ENCODE peak calls at places on chromosomes 2 and 18, in eight cellular contexts. J is brain microvascular endothelial cell, V is A549, R is MM.1S, Q is neural crest cell, N is thyroid gland, Y is left lung, G is lower leg skin. S is an unnamed sample.

GRCh38 chr2:74696758-74697327 is 42.8 kb downstream of the SEMA4F start:
- DNase-seq in J (no peak), V (no peak), R (no peak), Q (no peak), N (no peak), Y (no peak), G (no peak), S (no peak)

GRCh38 chr2:12270876-12271588 is 445.7 kb upstream of the TRIB2 start:
- DNase-seq in J (no peak), V (no peak), R (no peak), Q (no peak), N (no peak), Y (no peak), G (no peak), S (no peak)

GRCh38 chr2:242052421-242052820 is 182.9 kb downstream of the RTP5 start:
- DNase-seq in J (no peak), V (no peak), R (no peak), Q (no peak), N (no peak), Y (no peak), G (peak), S (no peak)

GRCh38 chr18:70332694-70333093 is 43.8 kb downstream of the SOCS6 start:
- DNase-seq in J (no peak), V (no peak), R (no peak), Q (no peak), N (no peak), Y (no peak), G (no peak), S (no peak)

GRCh38 chr2:85017436-85018048 is 46.6 kb downstream of the KCMF1 start:
- DNase-seq in J (no peak), V (no peak), R (no peak), Q (no peak), N (no peak), Y (no peak), G (no peak), S (no peak)

GRCh38 chr2:218166791-218167190 is at the start of gene CXCR1:
- DNase-seq in J (no peak), V (no peak), R (peak), Q (no peak), N (no peak), Y (no peak), G (no peak), S (no peak)

GRCh38 chr2:239692348-239692747 is 291.5 kb upstream of the HDAC4 start:
- DNase-seq in J (no peak), V (no peak), R (no peak), Q (no peak), N (no peak), Y (no peak), G (peak), S (no peak)

GRCh38 chr2:231800493-231801091 is 14.3 kb downstream of the COPS7B start:
- DNase-seq in J (peak), V (peak), R (peak), Q (peak), N (peak), Y (no peak), G (no peak), S (peak)

GRCh38 chr2:236352761-236353593 is 88.8 kb upstream of the ASB18 start:
- DNase-seq in J (peak), V (peak), R (peak), Q (no peak), N (peak), Y (no peak), G (peak), S (peak)

GRCh38 chr2:95315801-95316411 is 18.8 kb downstream of the KCNIP3 start:
- DNase-seq in J (peak), V (no peak), R (no peak), Q (no peak), N (no peak), Y (peak), G (no peak), S (no peak)

GRCh38 chr2:36277146-36277808 is 78.3 kb upstream of the CRIM1 start:
- DNase-seq in J (peak), V (no peak), R (no peak), Q (no peak), N (no peak), Y (no peak), G (no peak), S (no peak)

GRCh38 chr2:164570475-164570874 is 50.8 kb downstream of the GRB14 start:
- DNase-seq in J (no peak), V (no peak), R (no peak), Q (no peak), N (no peak), Y (no peak), G (no peak), S (no peak)

GRCh38 chr2:164569334-164569733 is 51.9 kb downstream of the GRB14 start:
- DNase-seq in J (no peak), V (no peak), R (no peak), Q (no peak), N (peak), Y (no peak), G (no peak), S (no peak)

DNA sequence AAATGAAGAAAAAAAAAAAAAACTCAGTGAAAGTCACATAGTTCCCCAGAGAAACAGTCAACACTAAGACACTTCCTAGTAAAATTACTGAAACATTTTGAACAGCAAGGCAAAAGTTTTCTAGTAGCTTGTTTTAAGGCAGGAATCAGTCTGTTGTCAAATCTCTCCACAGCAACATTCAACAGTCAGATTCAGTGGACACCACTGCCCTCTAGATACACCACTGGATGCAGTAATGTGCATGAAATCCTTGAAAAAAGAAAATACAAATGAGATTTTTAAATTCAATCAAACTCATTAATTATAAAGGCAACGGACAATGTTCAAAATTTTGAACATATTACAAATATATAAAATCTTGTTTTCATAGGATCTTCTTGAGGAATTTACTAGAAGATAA is 46.4 kb downstream of the GRB14 start:
- DNase-seq in J (no peak), V (no peak), R (no peak), Q (no peak), N (no peak), Y (no peak), G (no peak), S (no peak)
- TF ChIP-seq CTCF in J (peak), V (peak), R (no peak), Q (no peak), N (no peak), Y (no peak), G (no peak), S (no peak)

GRCh38 chr2:116511426-116511825 is 1303.1 kb upstream of the DDX18 start:
- DNase-seq in J (no peak), V (no peak), R (no peak), Q (no peak), N (no peak), Y (no peak), G (no peak), S (no peak)

GRCh38 chr2:116513991-116514390 is 1300.5 kb upstream of the DDX18 start:
- DNase-seq in J (no peak), V (no peak), R (no peak), Q (no peak), N (no peak), Y (no peak), G (no peak), S (no peak)

DNA sequence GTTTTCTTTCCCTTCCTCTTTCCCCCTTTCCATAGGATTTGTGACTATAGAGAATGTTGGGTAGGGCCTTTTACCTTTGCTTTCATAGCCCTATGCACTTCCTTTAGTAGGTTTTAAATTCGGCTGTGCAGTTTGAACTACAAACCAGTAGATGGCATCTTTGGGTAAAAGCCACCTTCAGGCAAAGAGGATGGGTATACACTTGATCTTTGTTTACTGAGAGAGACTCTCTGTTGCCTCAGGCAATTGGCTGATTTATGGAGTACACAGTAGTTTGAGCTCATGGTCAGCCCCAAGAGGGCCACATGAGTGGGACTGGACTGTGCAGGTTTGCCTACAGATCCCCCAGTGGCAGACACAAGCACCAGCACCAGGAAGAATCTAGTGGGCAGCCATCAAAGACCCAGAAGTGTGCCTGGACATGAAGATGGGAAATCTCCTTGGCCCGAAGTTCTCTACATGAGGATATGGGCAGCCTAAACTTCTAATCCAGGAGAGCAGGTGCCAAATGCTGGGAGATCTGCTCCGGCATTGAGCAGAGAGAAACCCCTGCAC is 1304.3 kb upstream of the DDX18 start:
- DNase-seq in J (no peak), V (no peak), R (peak), Q (peak), N (no peak), Y (no peak), G (no peak), S (peak)
- TF ChIP-seq CTCF in J (no peak), V (no peak), R (peak), Q (peak), N (no peak), Y (no peak), G (no peak), S (no peak)

GRCh38 chr2:222669353-222669752 is 2.1 kb upstream of the MOGAT1 start:
- DNase-seq in J (no peak), V (no peak), R (no peak), Q (no peak), N (no peak), Y (no peak), G (no peak), S (no peak)

GRCh38 chr2:222673273-222673672 is 1.8 kb downstream of the MOGAT1 start:
- DNase-seq in J (no peak), V (no peak), R (no peak), Q (no peak), N (no peak), Y (no peak), G (no peak), S (no peak)

GRCh38 chr2:222672068-222672401 is 577 bp downstream of the MOGAT1 start:
- DNase-seq in J (no peak), V (no peak), R (no peak), Q (no peak), N (no peak), Y (no peak), G (no peak), S (no peak)

GRCh38 chr2:222670191-222671038 is 1.0 kb upstream of the MOGAT1 start:
- DNase-seq in J (no peak), V (no peak), R (no peak), Q (no peak), N (no peak), Y (no peak), G (no peak), S (no peak)

DNA sequence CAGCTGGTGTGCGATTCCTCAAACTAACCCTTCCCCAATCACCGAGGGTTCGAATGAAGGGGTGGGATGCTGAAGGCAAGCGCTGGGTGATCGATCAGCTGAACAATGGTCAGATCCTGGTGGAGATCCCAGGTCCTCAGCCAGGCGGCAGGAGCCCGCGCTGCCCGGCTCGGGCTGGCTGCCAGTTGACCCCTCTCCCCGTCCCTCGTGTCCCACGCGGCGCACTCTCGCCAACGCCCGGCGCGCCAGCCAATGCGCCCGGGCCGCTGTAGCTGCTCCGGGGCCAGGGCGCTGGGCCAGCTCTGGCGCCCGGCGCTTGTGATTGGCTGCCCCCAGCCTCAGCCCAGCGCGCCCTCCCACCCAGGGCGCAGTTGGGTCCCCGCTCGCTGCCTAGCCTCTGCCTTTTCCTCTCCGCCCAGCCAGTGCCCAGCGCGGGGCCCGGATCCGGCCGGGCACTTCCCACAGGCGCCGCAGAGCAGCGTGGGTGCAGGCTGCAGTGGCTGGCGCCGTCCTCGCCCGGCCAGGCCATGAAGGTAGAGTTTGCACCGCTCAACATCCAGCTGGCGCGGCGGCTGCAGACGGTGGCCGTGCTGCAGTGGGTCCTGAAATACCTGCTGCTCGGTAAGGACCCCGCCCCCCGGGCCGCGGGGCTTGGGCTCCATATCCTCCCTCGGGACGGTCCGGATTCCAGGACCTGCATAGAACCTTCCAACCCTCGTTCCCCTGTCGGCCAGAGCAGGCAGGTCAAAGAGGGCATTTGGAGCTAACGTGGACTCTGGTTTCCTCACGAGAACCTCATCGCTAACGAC is at the start of gene MOGAT1:
- DNase-seq in J (no peak), V (peak), R (no peak), Q (peak), N (peak), Y (peak), G (no peak), S (peak)
- TF ChIP-seq CTCF in J (peak), V (no peak), R (no peak), Q (no peak), N (no peak), Y (no peak), G (no peak), S (no peak)

GRCh38 chr2:181895788-181896187 is 4.3 kb downstream of the ITPRID2 start:
- DNase-seq in J (no peak), V (no peak), R (no peak), Q (no peak), N (no peak), Y (no peak), G (no peak), S (no peak)

GRCh38 chr2:181894381-181894780 is 2.9 kb downstream of the ITPRID2 start:
- DNase-seq in J (no peak), V (no peak), R (no peak), Q (no peak), N (no peak), Y (no peak), G (no peak), S (no peak)

GRCh38 chr2:181892795-181893435 is 1.4 kb downstream of the ITPRID2 start:
- DNase-seq in J (no peak), V (peak), R (no peak), Q (no peak), N (no peak), Y (no peak), G (no peak), S (no peak)

GRCh38 chr2:181891258-181891965 is at the start of gene ITPRID2:
- DNase-seq in J (peak), V (peak), R (peak), Q (peak), N (peak), Y (peak), G (peak), S (peak)

GRCh38 chr2:181891966-181892794 is 650 bp downstream of the ITPRID2 start:
- DNase-seq in J (peak), V (peak), R (peak), Q (peak), N (peak), Y (peak), G (peak), S (peak)
- TF ChIP-seq CTCF in J (peak), V (no peak), R (peak), Q (peak), N (no peak), Y (no peak), G (no peak), S (no peak)

DNA sequence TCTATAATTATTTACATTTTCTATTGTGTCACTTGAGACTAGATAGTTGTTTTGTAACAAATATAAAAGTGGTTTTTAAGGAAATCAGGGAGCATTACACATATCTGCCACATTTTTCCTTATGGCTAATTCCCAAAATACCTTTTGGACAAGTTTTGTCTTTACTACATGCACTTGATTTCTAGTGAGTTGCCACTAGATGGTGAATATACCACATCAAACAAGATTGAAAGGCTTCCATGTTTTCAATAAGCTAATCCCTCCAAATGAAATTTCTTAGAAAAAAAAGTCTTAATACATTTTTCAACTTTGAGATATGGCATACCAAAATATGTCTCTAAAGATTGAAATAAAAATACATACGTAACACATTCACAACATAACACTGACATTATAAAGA is 9.1 kb upstream of the HIBCH start:
- DNase-seq in J (no peak), V (no peak), R (no peak), Q (no peak), N (no peak), Y (no peak), G (no peak), S (no peak)
- TF ChIP-seq CTCF in J (no peak), V (peak), R (no peak), Q (peak), N (no peak), Y (no peak), G (no peak), S (no peak)

GRCh38 chr18:32238635-32239268 is 48.9 kb downstream of the MEP1B start:
- DNase-seq in J (no peak), V (no peak), R (no peak), Q (no peak), N (no peak), Y (no peak), G (no peak), S (no peak)
- TF ChIP-seq CTCF in J (no peak), V (no peak), R (no peak), Q (no peak), N (no peak), Y (no peak), G (no peak), S (no peak)

DNA sequence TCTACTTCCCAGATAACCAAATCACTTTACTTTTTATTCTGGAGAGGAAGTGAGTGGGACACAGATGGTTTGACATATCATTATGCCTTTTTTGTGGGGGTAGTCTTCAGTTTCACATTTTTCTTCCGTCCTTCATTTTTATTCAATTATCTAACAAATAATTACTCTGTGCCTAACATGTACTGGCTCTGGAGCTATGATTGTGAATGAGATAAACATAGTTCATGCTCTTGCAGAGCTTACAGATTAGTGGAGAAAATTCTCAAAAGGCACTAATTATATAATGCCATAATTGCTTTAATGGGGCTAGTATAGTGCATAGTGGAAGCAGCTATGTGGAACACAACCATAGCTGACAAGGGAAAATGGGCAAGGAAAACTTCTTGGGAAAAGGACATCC is 303.6 kb upstream of the TFPI start:
- DNase-seq in J (no peak), V (no peak), R (no peak), Q (no peak), N (no peak), Y (no peak), G (no peak), S (no peak)
- TF ChIP-seq CTCF in J (no peak), V (no peak), R (no peak), Q (no peak), N (no peak), Y (no peak), G (no peak), S (no peak)

GRCh38 chr18:28963481-28963880 is 786.6 kb upstream of the CDH2 start:
- DNase-seq in J (no peak), V (no peak), R (no peak), Q (no peak), N (no peak), Y (no peak), G (no peak), S (no peak)
- TF ChIP-seq CTCF in J (no peak), V (no peak), R (no peak), Q (no peak), N (no peak), Y (no peak), G (no peak), S (no peak)

DNA sequence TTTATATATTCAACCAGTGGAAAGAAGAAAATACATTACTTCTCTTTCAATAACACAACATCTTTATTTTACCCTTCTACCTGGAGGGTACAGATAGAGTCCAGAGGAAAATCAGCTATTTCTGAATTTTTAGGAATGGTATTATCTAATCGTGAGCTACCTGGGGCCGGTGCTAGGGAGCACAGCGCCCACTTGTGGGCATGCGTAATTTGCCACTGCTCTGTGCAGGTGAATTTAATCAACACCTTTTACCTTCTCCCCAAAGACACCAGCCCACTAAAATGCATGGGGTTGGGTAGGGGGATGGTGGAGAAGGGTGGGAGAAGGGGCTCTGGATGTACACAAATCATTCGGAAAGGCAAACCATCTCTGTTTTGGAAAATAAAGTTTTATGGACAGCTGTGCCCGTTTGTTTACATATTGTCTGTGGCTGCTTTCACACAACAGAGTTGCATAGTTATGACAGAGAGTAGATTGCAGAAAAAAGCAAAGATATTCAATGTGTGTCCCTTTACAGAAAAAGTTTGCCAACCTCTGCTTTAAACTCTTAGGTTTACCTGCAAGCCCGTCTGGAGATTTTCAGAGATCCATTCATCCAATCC is 51.5 kb upstream of the DCC start:
- DNase-seq in J (no peak), V (no peak), R (peak), Q (peak), N (peak), Y (peak), G (no peak), S (peak)
- TF ChIP-seq CTCF in J (peak), V (peak), R (peak), Q (peak), N (no peak), Y (peak), G (no peak), S (peak)

GRCh38 chr2:111618953-111619902 is 264.8 kb downstream of the ANAPC1 start:
- DNase-seq in J (no peak), V (no peak), R (no peak), Q (no peak), N (no peak), Y (no peak), G (no peak), S (no peak)
- TF ChIP-seq CTCF in J (peak), V (peak), R (no peak), Q (no peak), N (no peak), Y (no peak), G (no peak), S (no peak)

S was measured in GM13976.